ENCODE peak calls at places on chromosomes 2 and 18, in six cellular contexts. One of them, this sample, is unnamed.

GRCh38 chr18:76437011-76437410 is 58.0 kb downstream of the ZNF516 start:
- DNase-seq in IMR-90: no peak
- DNase-seq in foreskin keratinocyte: no peak
- DNase-seq in heart left ventricle: no peak
- DNase-seq in nephron progenitor cell: no peak
- DNase-seq in thyroid gland: no peak
- DNase-seq in this sample: no peak

GRCh38 chr2:215290980-215291599 is 20.8 kb upstream of the ATIC start:
- DNase-seq in thyroid gland: no peak
- DNase-seq in heart left ventricle: no peak
- DNase-seq in foreskin keratinocyte: no peak
- DNase-seq in IMR-90: no peak
- DNase-seq in nephron progenitor cell: no peak
- DNase-seq in this sample: no peak

GRCh38 chr2:41963661-41964525 is 83.9 kb upstream of the PKDCC start:
- DNase-seq in nephron progenitor cell: peak; percentile 74
- DNase-seq in foreskin keratinocyte: no peak
- DNase-seq in IMR-90: peak; percentile 26
- DNase-seq in thyroid gland: peak; percentile 54
- DNase-seq in heart left ventricle: no peak
- DNase-seq in this sample: no peak

GRCh38 chr2:158953926-158954763 is 14.3 kb upstream of the TANC1 start:
- DNase-seq in IMR-90: peak; percentile 89
- DNase-seq in nephron progenitor cell: peak; percentile 51
- DNase-seq in thyroid gland: peak; percentile 92
- DNase-seq in heart left ventricle: peak; percentile 82
- DNase-seq in foreskin keratinocyte: peak; percentile 21
- DNase-seq in this sample: peak; percentile 78

GRCh38 chr2:206212673-206213513 is 53.2 kb downstream of the EEF1B2 start:
- DNase-seq in foreskin keratinocyte: no peak
- DNase-seq in thyroid gland: no peak
- DNase-seq in heart left ventricle: no peak
- DNase-seq in nephron progenitor cell: no peak
- DNase-seq in IMR-90: peak; percentile 17
- DNase-seq in this sample: no peak

GRCh38 chr2:55888941-55889340 is 34.6 kb downstream of the EFEMP1 start:
- DNase-seq in foreskin keratinocyte: no peak
- DNase-seq in thyroid gland: no peak
- DNase-seq in IMR-90: peak; percentile 46
- DNase-seq in heart left ventricle: no peak
- DNase-seq in nephron progenitor cell: no peak
- DNase-seq in this sample: no peak

GRCh38 chr2:16061406-16062217 is 121.3 kb downstream of the MYCN start:
- DNase-seq in foreskin keratinocyte: no peak
- DNase-seq in thyroid gland: no peak
- DNase-seq in nephron progenitor cell: no peak
- DNase-seq in heart left ventricle: no peak
- DNase-seq in IMR-90: no peak
- DNase-seq in this sample: no peak

GRCh38 chr18:48740068-48740440 is 201.2 kb downstream of the CTIF start:
- DNase-seq in heart left ventricle: peak; percentile 40
- DNase-seq in thyroid gland: no peak
- DNase-seq in nephron progenitor cell: no peak
- DNase-seq in IMR-90: no peak
- DNase-seq in foreskin keratinocyte: no peak
- DNase-seq in this sample: no peak

GRCh38 chr2:1970341-1970740 is 226.0 kb upstream of the PXDN start:
- DNase-seq in IMR-90: no peak
- DNase-seq in thyroid gland: no peak
- DNase-seq in heart left ventricle: no peak
- DNase-seq in nephron progenitor cell: no peak
- DNase-seq in foreskin keratinocyte: no peak
- DNase-seq in this sample: no peak

GRCh38 chr2:191264647-191265079 is 19.5 kb downstream of the MYO1B start:
- DNase-seq in foreskin keratinocyte: no peak
- DNase-seq in thyroid gland: no peak
- DNase-seq in IMR-90: peak; percentile 89
- DNase-seq in nephron progenitor cell: no peak
- DNase-seq in heart left ventricle: no peak
- DNase-seq in this sample: no peak

GRCh38 chr18:23867011-23867410 is 147.5 kb upstream of the TTC39C start:
- DNase-seq in nephron progenitor cell: no peak
- DNase-seq in IMR-90: no peak
- DNase-seq in foreskin keratinocyte: no peak
- DNase-seq in thyroid gland: no peak
- DNase-seq in heart left ventricle: no peak
- DNase-seq in this sample: no peak

GRCh38 chr2:227473019-227473461 is 1.1 kb downstream of the AGFG1 start:
- DNase-seq in IMR-90: peak; percentile 24
- DNase-seq in foreskin keratinocyte: no peak
- DNase-seq in heart left ventricle: no peak
- DNase-seq in thyroid gland: no peak
- DNase-seq in nephron progenitor cell: no peak
- DNase-seq in this sample: no peak

GRCh38 chr2:235746257-235746934 is 252.6 kb downstream of the AGAP1 start:
- DNase-seq in heart left ventricle: peak; percentile 67
- DNase-seq in thyroid gland: peak; percentile 66
- DNase-seq in IMR-90: peak; percentile 90
- DNase-seq in foreskin keratinocyte: peak; percentile 59
- DNase-seq in nephron progenitor cell: peak; percentile 67
- DNase-seq in this sample: peak; percentile 44

GRCh38 chr2:9106338-9107167 is 100.1 kb upstream of the ASAP2 start:
- DNase-seq in IMR-90: no peak
- DNase-seq in heart left ventricle: peak; percentile 32
- DNase-seq in nephron progenitor cell: no peak
- DNase-seq in thyroid gland: no peak
- DNase-seq in foreskin keratinocyte: no peak
- DNase-seq in this sample: no peak

GRCh38 chr2:232781765-232782164 is 5.4 kb upstream of the KCNJ13 start:
- DNase-seq in nephron progenitor cell: no peak
- DNase-seq in heart left ventricle: no peak
- DNase-seq in thyroid gland: no peak
- DNase-seq in IMR-90: peak; percentile 85
- DNase-seq in foreskin keratinocyte: peak; percentile 69
- DNase-seq in this sample: peak; percentile 96

GRCh38 chr2:180655842-180656454 is 324.5 kb upstream of the UBE2E3 start:
- DNase-seq in heart left ventricle: no peak
- DNase-seq in thyroid gland: no peak
- DNase-seq in nephron progenitor cell: no peak
- DNase-seq in IMR-90: no peak
- DNase-seq in foreskin keratinocyte: no peak
- DNase-seq in this sample: no peak
- TF ChIP-seq CTCF in heart left ventricle: no peak
- TF ChIP-seq CTCF in thyroid gland: no peak
- TF ChIP-seq CTCF in nephron progenitor cell: peak; percentile 39
- TF ChIP-seq CTCF in IMR-90: peak; percentile 5
- TF ChIP-seq CTCF in foreskin keratinocyte: no peak
- TF ChIP-seq CTCF in this sample: peak; percentile 33

GRCh38 chr18:27366151-27366550 is 181.0 kb upstream of the CHST9 start:
- DNase-seq in nephron progenitor cell: no peak
- DNase-seq in foreskin keratinocyte: no peak
- DNase-seq in IMR-90: no peak
- DNase-seq in thyroid gland: no peak
- DNase-seq in heart left ventricle: no peak
- DNase-seq in this sample: no peak

GRCh38 chr18:27361477-27361876 is 176.4 kb upstream of the CHST9 start:
- DNase-seq in IMR-90: no peak
- DNase-seq in nephron progenitor cell: no peak
- DNase-seq in thyroid gland: no peak
- DNase-seq in heart left ventricle: no peak
- DNase-seq in foreskin keratinocyte: no peak
- DNase-seq in this sample: no peak

GRCh38 chr18:27363918-27364317 is 178.8 kb upstream of the CHST9 start:
- DNase-seq in foreskin keratinocyte: no peak
- DNase-seq in nephron progenitor cell: no peak
- DNase-seq in heart left ventricle: no peak
- DNase-seq in thyroid gland: no peak
- DNase-seq in IMR-90: no peak
- DNase-seq in this sample: no peak
- TF ChIP-seq CTCF in foreskin keratinocyte: peak; percentile 63
- TF ChIP-seq CTCF in nephron progenitor cell: peak; percentile 33
- TF ChIP-seq CTCF in heart left ventricle: peak; percentile 18
- TF ChIP-seq CTCF in thyroid gland: no peak
- TF ChIP-seq CTCF in IMR-90: no peak
- TF ChIP-seq CTCF in this sample: peak; percentile 53

GRCh38 chr2:217124050-217124449 is 264.2 kb upstream of the TNP1 start:
- DNase-seq in nephron progenitor cell: no peak
- DNase-seq in heart left ventricle: no peak
- DNase-seq in foreskin keratinocyte: no peak
- DNase-seq in thyroid gland: no peak
- DNase-seq in IMR-90: no peak
- DNase-seq in this sample: no peak
- TF ChIP-seq CTCF in nephron progenitor cell: no peak
- TF ChIP-seq CTCF in heart left ventricle: no peak
- TF ChIP-seq CTCF in foreskin keratinocyte: no peak
- TF ChIP-seq CTCF in thyroid gland: no peak
- TF ChIP-seq CTCF in IMR-90: no peak
- TF ChIP-seq CTCF in this sample: no peak

GRCh38 chr2:178070824-178071223 is 1.8 kb downstream of the PDE11A start:
- DNase-seq in heart left ventricle: no peak
- DNase-seq in thyroid gland: no peak
- DNase-seq in IMR-90: no peak
- DNase-seq in foreskin keratinocyte: no peak
- DNase-seq in nephron progenitor cell: no peak
- DNase-seq in this sample: no peak

GRCh38 chr2:178072000-178072382 is 586 bp downstream of the PDE11A start:
- DNase-seq in foreskin keratinocyte: no peak
- DNase-seq in IMR-90: no peak
- DNase-seq in thyroid gland: no peak
- DNase-seq in nephron progenitor cell: no peak
- DNase-seq in heart left ventricle: no peak
- DNase-seq in this sample: no peak

GRCh38 chr2:178068823-178069454 is 3.6 kb downstream of the PDE11A start:
- DNase-seq in foreskin keratinocyte: no peak
- DNase-seq in heart left ventricle: no peak
- DNase-seq in thyroid gland: no peak
- DNase-seq in nephron progenitor cell: no peak
- DNase-seq in IMR-90: no peak
- DNase-seq in this sample: no peak

GRCh38 chr2:178066890-178067669 is 5.5 kb downstream of the PDE11A start:
- DNase-seq in foreskin keratinocyte: no peak
- DNase-seq in heart left ventricle: no peak
- DNase-seq in IMR-90: no peak
- DNase-seq in thyroid gland: no peak
- DNase-seq in nephron progenitor cell: no peak
- DNase-seq in this sample: peak; percentile 48

DNA sequence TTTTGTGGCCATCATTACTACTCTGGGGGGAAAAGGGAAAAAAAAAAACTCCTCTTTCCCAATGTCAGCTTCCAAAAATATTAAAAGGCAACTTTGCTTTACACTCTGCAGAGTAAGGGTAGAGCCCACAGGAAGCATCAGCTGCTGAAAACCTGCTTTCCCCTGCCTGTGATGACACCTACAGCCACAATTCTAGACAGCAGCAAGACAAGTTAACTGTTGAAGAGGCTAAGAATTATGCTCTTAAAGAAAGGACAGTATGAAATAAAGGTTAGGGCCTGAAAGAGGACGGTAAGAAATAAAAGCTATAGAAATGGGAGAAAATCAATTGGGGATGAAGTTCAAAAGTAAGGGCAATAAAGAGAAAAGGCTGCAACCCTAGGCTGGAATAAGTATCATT is 3.0 kb downstream of the PDE11A start:
- DNase-seq in nephron progenitor cell: no peak
- DNase-seq in heart left ventricle: no peak
- DNase-seq in IMR-90: no peak
- DNase-seq in foreskin keratinocyte: no peak
- DNase-seq in thyroid gland: no peak
- DNase-seq in this sample: no peak
- TF ChIP-seq CTCF in nephron progenitor cell: no peak
- TF ChIP-seq CTCF in heart left ventricle: no peak
- TF ChIP-seq CTCF in IMR-90: no peak
- TF ChIP-seq CTCF in foreskin keratinocyte: peak; percentile 39
- TF ChIP-seq CTCF in thyroid gland: no peak
- TF ChIP-seq CTCF in this sample: peak; percentile 65

GRCh38 chr2:94874277-94874997 is 3.2 kb downstream of the TEKT4 start:
- DNase-seq in thyroid gland: peak; percentile 68
- DNase-seq in nephron progenitor cell: peak; percentile 83
- DNase-seq in heart left ventricle: peak; percentile 24
- DNase-seq in IMR-90: peak; percentile 6
- DNase-seq in foreskin keratinocyte: no peak
- DNase-seq in this sample: no peak
- TF ChIP-seq CTCF in thyroid gland: peak; percentile 79
- TF ChIP-seq CTCF in nephron progenitor cell: peak; percentile 59
- TF ChIP-seq CTCF in heart left ventricle: peak; percentile 37
- TF ChIP-seq CTCF in IMR-90: peak; percentile 98
- TF ChIP-seq CTCF in foreskin keratinocyte: peak; percentile 82
- TF ChIP-seq CTCF in this sample: peak; percentile 98

GRCh38 chr2:20617892-20618467 is 32.9 kb downstream of the HS1BP3 start:
- DNase-seq in IMR-90: peak; percentile 100
- DNase-seq in heart left ventricle: peak; percentile 98
- DNase-seq in thyroid gland: peak; percentile 99
- DNase-seq in foreskin keratinocyte: no peak
- DNase-seq in nephron progenitor cell: no peak
- DNase-seq in this sample: peak; percentile 87
- TF ChIP-seq CTCF in IMR-90: peak; percentile 60
- TF ChIP-seq CTCF in heart left ventricle: peak; percentile 51
- TF ChIP-seq CTCF in thyroid gland: peak; percentile 61
- TF ChIP-seq CTCF in foreskin keratinocyte: peak; percentile 32
- TF ChIP-seq CTCF in nephron progenitor cell: peak; percentile 17
- TF ChIP-seq CTCF in this sample: peak; percentile 51

DNA sequence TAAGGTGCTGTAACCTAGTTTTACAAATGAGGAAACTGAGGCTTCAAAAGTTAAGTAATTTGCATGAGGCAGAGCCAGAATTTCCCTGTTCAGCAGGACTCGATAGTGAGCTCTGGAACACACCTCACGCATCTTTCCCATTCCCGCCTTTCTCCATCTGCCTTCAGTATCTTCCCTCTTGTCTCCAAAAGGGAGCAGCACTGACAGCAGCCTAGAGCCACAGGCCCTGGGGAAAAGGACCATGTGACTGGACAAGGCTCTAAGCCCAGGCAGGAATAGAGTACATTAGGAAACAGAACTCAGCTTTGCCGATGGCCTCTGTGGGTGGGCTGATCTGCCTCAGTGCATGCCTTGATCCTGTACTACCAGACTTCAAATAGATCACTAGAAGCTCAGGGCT is 21.5 kb downstream of the GPR155 start:
- DNase-seq in foreskin keratinocyte: no peak
- DNase-seq in heart left ventricle: no peak
- DNase-seq in thyroid gland: no peak
- DNase-seq in nephron progenitor cell: peak; percentile 16
- DNase-seq in IMR-90: no peak
- DNase-seq in this sample: no peak
- TF ChIP-seq CTCF in foreskin keratinocyte: peak; percentile 31
- TF ChIP-seq CTCF in heart left ventricle: no peak
- TF ChIP-seq CTCF in thyroid gland: no peak
- TF ChIP-seq CTCF in nephron progenitor cell: no peak
- TF ChIP-seq CTCF in IMR-90: no peak
- TF ChIP-seq CTCF in this sample: peak; percentile 22

GRCh38 chr18:42141439-42141838 is 186.4 kb downstream of the PIK3C3 start:
- DNase-seq in nephron progenitor cell: no peak
- DNase-seq in IMR-90: peak; percentile 2
- DNase-seq in foreskin keratinocyte: no peak
- DNase-seq in heart left ventricle: no peak
- DNase-seq in thyroid gland: no peak
- DNase-seq in this sample: no peak
- TF ChIP-seq CTCF in nephron progenitor cell: no peak
- TF ChIP-seq CTCF in IMR-90: no peak
- TF ChIP-seq CTCF in foreskin keratinocyte: no peak
- TF ChIP-seq CTCF in heart left ventricle: no peak
- TF ChIP-seq CTCF in thyroid gland: no peak
- TF ChIP-seq CTCF in this sample: peak; percentile 17

This sample was measured in epithelial cell of proximal tubule.